ENCODE peak calls at places on chromosome 17, in six cellular contexts. X, N, U, Q, Y and T are unnamed samples.
A peak's percentile ranks its signal among the peaks of the same experiment; 100 is the strongest.

GRCh38 chr17:62578757-62579487 is 48.5 kb upstream of the MRC2 start:
- DNase-seq in X (no peak), N (no peak), U (no peak), Q (no peak), Y (no peak), T (no peak)

GRCh38 chr17:46818319-46818928 is at the start of gene WNT3:
- DNase-seq in X (peak; percentile 58), N (peak; percentile 19), U (peak; percentile 75), Q (no peak), Y (peak; percentile 28), T (no peak)

GRCh38 chr17:56499799-56500388 is 93.6 kb upstream of the NOG start:
- DNase-seq in X (no peak), N (no peak), U (no peak), Q (no peak), Y (peak; percentile 58), T (no peak)

GRCh38 chr17:79465011-79466006 is 145.5 kb downstream of the RBFOX3 start:
- DNase-seq in X (no peak), N (no peak), U (no peak), Q (no peak), Y (no peak), T (peak; percentile 32)

GRCh38 chr17:80125656-80126448 is 21.1 kb downstream of the EIF4A3 start:
- DNase-seq in X (no peak), N (no peak), U (no peak), Q (no peak), Y (no peak), T (no peak)

GRCh38 chr17:77862890-77863813 is 95.4 kb upstream of the TNRC6C start:
- DNase-seq in X (no peak), N (no peak), U (peak; percentile 35), Q (no peak), Y (no peak), T (no peak)

GRCh38 chr17:77460514-77461046 is 319.8 kb downstream of the SEC14L1 start:
- DNase-seq in X (no peak), N (no peak), U (no peak), Q (no peak), Y (no peak), T (no peak)

GRCh38 chr17:41645371-41646063 is 21.1 kb upstream of the KRT17 start:
- DNase-seq in X (no peak), N (no peak), U (no peak), Q (peak; percentile 53), Y (peak; percentile 35), T (no peak)

GRCh38 chr17:81245665-81246342 is 6.7 kb downstream of the NDUFAF8 start:
- DNase-seq in X (no peak), N (no peak), U (no peak), Q (no peak), Y (no peak), T (no peak)

GRCh38 chr17:21330436-21331160 is 45.6 kb upstream of the KCNJ12 start:
- DNase-seq in X (no peak), N (no peak), U (peak; percentile 38), Q (no peak), Y (no peak), T (no peak)

GRCh38 chr17:81314410-81315169 is 19.5 kb upstream of the SLC38A10 start:
- DNase-seq in X (no peak), N (no peak), U (no peak), Q (no peak), Y (no peak), T (no peak)

GRCh38 chr17:50273654-50274040 is 619 bp upstream of the TMEM92 start:
- DNase-seq in X (no peak), N (no peak), U (peak; percentile 41), Q (no peak), Y (no peak), T (no peak)

GRCh38 chr17:71334041-71334781 is 786.6 kb upstream of the SOX9 start:
- DNase-seq in X (no peak), N (no peak), U (no peak), Q (no peak), Y (no peak), T (no peak)

GRCh38 chr17:44865921-44866320 is 18.2 kb downstream of the HIGD1B start:
- DNase-seq in X (no peak), N (no peak), U (no peak), Q (no peak), Y (no peak), T (no peak)

GRCh38 chr17:17593222-17593620 is 1.7 kb upstream of the PEMT start:
- DNase-seq in X (no peak), N (no peak), U (no peak), Q (no peak), Y (no peak), T (no peak)

GRCh38 chr17:8080799-8081219 is 6.7 kb downstream of the ALOX12B start:
- DNase-seq in X (no peak), N (no peak), U (no peak), Q (peak; percentile 27), Y (no peak), T (no peak)

GRCh38 chr17:8991514-8992285 is 26.2 kb upstream of the PIK3R5 start:
- DNase-seq in X (peak; percentile 69), N (peak; percentile 64), U (no peak), Q (peak; percentile 25), Y (peak; percentile 66), T (no peak)

GRCh38 chr17:75854111-75854748 is 905 bp downstream of the WBP2 start:
- DNase-seq in X (no peak), N (no peak), U (no peak), Q (peak; percentile 63), Y (peak; percentile 85), T (no peak)

GRCh38 chr17:5399767-5400166 is 19.7 kb downstream of the NUP88 start:
- DNase-seq in X (no peak), N (no peak), U (no peak), Q (no peak), Y (no peak), T (no peak)

GRCh38 chr17:34584805-34585416 is 5.5 kb downstream of the TMEM132E start:
- DNase-seq in X (no peak), N (no peak), U (no peak), Q (peak; percentile 17), Y (peak; percentile 48), T (peak; percentile 10)

GRCh38 chr17:55693244-55694216 is 29.1 kb downstream of the TMEM100 start:
- DNase-seq in X (no peak), N (no peak), U (no peak), Q (no peak), Y (no peak), T (no peak)

GRCh38 chr17:29772981-29773380 is 150.3 kb upstream of the CORO6 start:
- DNase-seq in X (no peak), N (no peak), U (no peak), Q (no peak), Y (no peak), T (no peak)

GRCh38 chr17:6231886-6232767 is 161.9 kb downstream of the WSCD1 start:
- DNase-seq in X (no peak), N (no peak), U (no peak), Q (peak; percentile 47), Y (peak; percentile 79), T (no peak)

GRCh38 chr17:64315032-64315490 is 52.0 kb upstream of the TEX2 start:
- DNase-seq in X (no peak), N (peak; percentile 28), U (peak; percentile 89), Q (no peak), Y (no peak), T (no peak)

GRCh38 chr17:76007850-76008165 is 7.2 kb downstream of the CDK3 start:
- DNase-seq in X (no peak), N (no peak), U (no peak), Q (no peak), Y (no peak), T (no peak)

GRCh38 chr17:58289869-58290268 is 9.1 kb upstream of the MPO start:
- DNase-seq in X (no peak), N (no peak), U (no peak), Q (peak; percentile 12), Y (no peak), T (no peak)

GRCh38 chr17:76546556-76547182 is 6.8 kb downstream of the PRCD start:
- DNase-seq in X (no peak), N (no peak), U (no peak), Q (no peak), Y (no peak), T (no peak)